ENCODE peak calls at places on chromosomes 12 and 14, in seven cellular contexts. K is mesendoderm, S is IMR-90, J is mesenchymal stem cell, M is H9, T is H1, D is neuronal stem cell. Y is an unnamed sample.

GRCh38 chr12:108629824-108630476 is 3.7 kb downstream of the SELPLG start:
- DNase-seq in M (no peak), T (no peak), D (no peak), S (peak), J (peak), K (peak), Y (peak)

GRCh38 chr12:77965790-77966189 is 135.1 kb downstream of the NAV3 start:
- DNase-seq in J (no peak), S (peak), D (no peak), M (no peak), T (no peak), K (no peak), Y (no peak)

GRCh38 chr12:49893753-49894752 is 9.6 kb downstream of the FAIM2 start:
- DNase-seq in S (peak), K (peak), T (no peak), M (no peak), J (peak), D (no peak), Y (no peak)

GRCh38 chr12:104419717-104420116 is 37.0 kb upstream of the CHST11 start:
- DNase-seq in J (no peak), S (no peak), K (no peak), M (no peak), D (no peak), T (no peak), Y (no peak)

GRCh38 chr12:127145929-127146789 is 1120.8 kb upstream of the TMEM132C start:
- DNase-seq in T (no peak), M (peak), K (no peak), J (no peak), S (peak), D (no peak), Y (peak)

GRCh38 chr12:120381752-120382419 is 12.9 kb upstream of the MSI1 start:
- DNase-seq in K (no peak), M (no peak), S (peak), D (no peak), T (no peak), J (peak), Y (peak)

GRCh38 chr14:98494582-98494981 is 777.4 kb downstream of the BCL11B start:
- DNase-seq in D (no peak), S (no peak), K (peak), M (no peak), J (no peak), T (no peak), Y (peak)

GRCh38 chr12:6631549-6631961 is 4.2 kb downstream of the LPAR5 start:
- DNase-seq in T (no peak), D (no peak), K (no peak), J (no peak), M (no peak), S (no peak), Y (no peak)

GRCh38 chr14:68634874-68635601 is 157.8 kb downstream of the ZFP36L1 start:
- DNase-seq in D (no peak), S (no peak), M (no peak), T (peak), J (no peak), K (no peak), Y (no peak)

GRCh38 chr12:47068539-47068938 is 10.9 kb upstream of the PCED1B start:
- DNase-seq in D (no peak), T (peak), M (peak), K (peak), J (peak), S (no peak), Y (no peak)

GRCh38 chr12:288687-289086 is 26.1 kb upstream of the SLC6A13 start:
- DNase-seq in J (peak), K (no peak), S (peak), D (no peak), M (no peak), T (no peak), Y (no peak)

GRCh38 chr12:114275937-114276785 is 129.8 kb downstream of the TBX5 start:
- DNase-seq in S (peak), M (no peak), D (no peak), K (no peak), T (no peak), J (no peak), Y (peak)

GRCh38 chr12:52873832-52874572 is 25.2 kb upstream of the KRT78 start:
- DNase-seq in J (peak), D (no peak), S (peak), K (no peak), M (peak), T (peak), Y (peak)

GRCh38 chr14:38291681-38292459 is 36.0 kb upstream of the CLEC14A start:
- DNase-seq in J (peak), D (no peak), M (no peak), K (no peak), S (peak), T (no peak), Y (no peak)

GRCh38 chr12:19829100-19829853 is 390.0 kb downstream of the AEBP2 start:
- DNase-seq in S (peak), J (peak), M (no peak), K (no peak), D (no peak), T (no peak), Y (no peak)

GRCh38 chr12:53967451-53968059 is 5.4 kb upstream of the HOXC11 start:
- DNase-seq in J (no peak), S (no peak), M (no peak), T (no peak), K (no peak), D (no peak), Y (no peak)

GRCh38 chr14:97306133-97306784 is 509.1 kb downstream of the VRK1 start:
- DNase-seq in T (no peak), D (no peak), M (no peak), J (no peak), S (no peak), K (no peak), Y (no peak)

GRCh38 chr14:76876076-76876475 is 49.9 kb downstream of the LRRC74A start:
- DNase-seq in M (peak), K (peak), S (peak), T (peak), D (peak), J (peak), Y (peak)

GRCh38 chr12:102169922-102170698 is 27.5 kb downstream of the PMCH start:
- DNase-seq in T (no peak), M (no peak), J (peak), K (peak), D (no peak), S (peak), Y (peak)

GRCh38 chr12:57101892-57102695 is 9.1 kb downstream of the STAT6 start:
- DNase-seq in K (peak), T (no peak), J (peak), M (no peak), S (peak), D (no peak), Y (no peak)

GRCh38 chr14:69500736-69501135 is 16.2 kb downstream of the PLEKHD1 start:
- DNase-seq in S (no peak), M (no peak), D (no peak), T (no peak), J (no peak), K (no peak), Y (no peak)

GRCh38 chr12:82817368-82817767 is 130.7 kb downstream of the TMTC2 start:
- DNase-seq in T (no peak), S (no peak), D (no peak), M (no peak), K (no peak), J (no peak), Y (no peak)

GRCh38 chr12:93387780-93388179 is 10.1 kb downstream of the NUDT4 start:
- DNase-seq in T (no peak), D (no peak), J (peak), S (peak), M (no peak), K (no peak), Y (no peak)

GRCh38 chr12:3777206-3777809 is 24.4 kb upstream of the CRACR2A start:
- DNase-seq in S (peak), M (no peak), D (peak), K (peak), T (no peak), J (peak), Y (peak)

GRCh38 chr14:52706286-52706685 is 714 bp upstream of the PSMC6 start:
- DNase-seq in T (no peak), J (peak), K (no peak), D (no peak), M (no peak), S (peak), Y (no peak)

GRCh38 chr14:24275524-24276139 is 4.2 kb upstream of the RABGGTA start:
- DNase-seq in D (no peak), T (peak), K (peak), J (no peak), M (peak), S (no peak), Y (no peak)

GRCh38 chr12:52346596-52346995 is 20.7 kb downstream of the KRT85 start:
- DNase-seq in D (no peak), J (no peak), K (no peak), M (no peak), T (no peak), S (no peak), Y (no peak)

GRCh38 chr14:88841741-88842140 is 17.3 kb downstream of the TTC8 start:
- DNase-seq in S (peak), J (peak), T (no peak), M (no peak), K (no peak), D (no peak), Y (no peak)

GRCh38 chr12:130117256-130117655 is 45.0 kb upstream of the FZD10 start:
- DNase-seq in T (no peak), S (no peak), M (no peak), D (no peak), J (no peak), K (no peak), Y (no peak)
- H2BK5ac ChIP-seq in T (no peak), S (no peak), M (no peak), D (no peak), J (no peak), K (no peak), Y (no peak)

GRCh38 chr14:33127531-33127930 is 188.9 kb downstream of the NPAS3 start:
- DNase-seq in S (no peak), D (no peak), M (no peak), J (peak), T (no peak), K (peak), Y (no peak)

GRCh38 chr14:33131801-33132200 is 193.1 kb downstream of the NPAS3 start:
- DNase-seq in K (no peak), J (no peak), D (no peak), S (no peak), T (no peak), M (no peak), Y (no peak)

GRCh38 chr14:33120966-33121365 is 182.3 kb downstream of the NPAS3 start:
- DNase-seq in K (no peak), S (no peak), D (no peak), M (no peak), T (no peak), J (peak), Y (no peak)

GRCh38 chr14:33123281-33123680 is 184.6 kb downstream of the NPAS3 start:
- DNase-seq in K (no peak), J (no peak), T (no peak), S (no peak), M (no peak), D (no peak), Y (no peak)

DNA sequence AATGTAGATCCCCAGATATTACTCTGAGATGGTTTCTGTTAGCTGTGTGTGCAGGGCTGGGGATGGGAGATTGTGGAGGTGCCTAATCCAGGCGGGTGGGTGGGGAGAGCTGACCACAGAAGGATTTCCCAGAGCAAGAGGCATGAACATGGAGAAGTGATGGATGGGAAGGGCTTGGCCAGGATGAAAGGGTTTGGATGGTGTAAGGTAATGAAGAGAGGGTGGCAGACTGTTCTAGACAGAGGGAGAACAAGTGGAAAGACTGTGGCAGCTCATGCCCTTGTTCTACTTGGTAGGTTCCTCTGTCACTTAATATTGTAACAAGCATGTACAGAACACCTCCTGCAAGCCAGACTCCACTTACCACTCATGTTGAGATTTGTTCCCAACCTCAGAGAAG is 187.8 kb downstream of the NPAS3 start:
- DNase-seq in S (no peak), D (no peak), K (no peak), J (no peak), M (no peak), T (no peak), Y (no peak)
- H3K4ac ChIP-seq in S (no peak), D (no peak), K (no peak), J (no peak), M (no peak), T (no peak), Y (no peak)

GRCh38 chr14:51368721-51369163 is 128.7 kb downstream of the TMX1 start:
- DNase-seq in J (peak), T (no peak), K (no peak), S (peak), M (no peak), D (no peak), Y (peak)

GRCh38 chr14:51369814-51370213 is 129.8 kb downstream of the TMX1 start:
- DNase-seq in S (no peak), M (no peak), J (no peak), T (peak), K (no peak), D (no peak), Y (peak)

GRCh38 chr14:51365241-51365940 is 125.3 kb downstream of the TMX1 start:
- DNase-seq in K (no peak), T (no peak), J (no peak), S (no peak), M (no peak), D (no peak), Y (no peak)

GRCh38 chr14:51370758-51371386 is 130.8 kb downstream of the TMX1 start:
- DNase-seq in T (no peak), S (no peak), D (no peak), J (no peak), M (no peak), K (peak), Y (no peak)

DNA sequence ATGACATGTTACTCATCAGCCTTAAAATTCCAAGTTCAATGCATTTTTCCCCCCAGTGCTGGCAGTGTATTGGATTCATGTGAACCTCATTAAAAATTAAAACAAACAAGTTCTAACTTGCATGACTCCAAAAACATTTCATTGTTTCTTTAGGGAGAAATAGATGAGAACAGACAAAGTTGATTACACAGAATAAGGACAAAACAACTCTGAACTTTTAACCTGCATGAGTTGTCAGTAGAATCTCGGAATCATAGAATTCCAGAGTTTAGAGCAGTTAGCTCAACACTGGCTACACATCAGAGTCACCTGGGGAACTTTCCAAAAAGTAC is 127.5 kb downstream of the TMX1 start:
- DNase-seq in J (no peak), K (no peak), M (no peak), S (peak), T (no peak), D (no peak), Y (peak)
- H2BK5ac ChIP-seq in J (no peak), K (no peak), M (no peak), S (no peak), T (no peak), D (no peak), Y (no peak)

GRCh38 chr14:32078794-32079663 is 1.9 kb downstream of the ARHGAP5 start:
- DNase-seq in D (no peak), S (peak), M (no peak), T (no peak), J (peak), K (peak), Y (peak)

GRCh38 chr14:32075636-32076277 is 1.3 kb upstream of the ARHGAP5 start:
- DNase-seq in J (peak), D (peak), M (no peak), T (no peak), S (peak), K (peak), Y (no peak)

GRCh38 chr14:32078030-32078793 is 1.1 kb downstream of the ARHGAP5 start:
- DNase-seq in M (no peak), D (no peak), J (peak), T (no peak), K (no peak), S (peak), Y (no peak)

GRCh38 chr14:32076278-32077080 is 625 bp upstream of the ARHGAP5 start:
- DNase-seq in T (peak), K (peak), S (peak), D (peak), M (peak), J (peak), Y (peak)

GRCh38 chr14:32077081-32078029 is at the start of gene ARHGAP5:
- DNase-seq in M (peak), K (peak), S (peak), T (peak), D (peak), J (peak), Y (peak)
- H3K4ac ChIP-seq in M (no peak), K (peak), S (peak), T (peak), D (peak), J (peak), Y (peak)

DNA sequence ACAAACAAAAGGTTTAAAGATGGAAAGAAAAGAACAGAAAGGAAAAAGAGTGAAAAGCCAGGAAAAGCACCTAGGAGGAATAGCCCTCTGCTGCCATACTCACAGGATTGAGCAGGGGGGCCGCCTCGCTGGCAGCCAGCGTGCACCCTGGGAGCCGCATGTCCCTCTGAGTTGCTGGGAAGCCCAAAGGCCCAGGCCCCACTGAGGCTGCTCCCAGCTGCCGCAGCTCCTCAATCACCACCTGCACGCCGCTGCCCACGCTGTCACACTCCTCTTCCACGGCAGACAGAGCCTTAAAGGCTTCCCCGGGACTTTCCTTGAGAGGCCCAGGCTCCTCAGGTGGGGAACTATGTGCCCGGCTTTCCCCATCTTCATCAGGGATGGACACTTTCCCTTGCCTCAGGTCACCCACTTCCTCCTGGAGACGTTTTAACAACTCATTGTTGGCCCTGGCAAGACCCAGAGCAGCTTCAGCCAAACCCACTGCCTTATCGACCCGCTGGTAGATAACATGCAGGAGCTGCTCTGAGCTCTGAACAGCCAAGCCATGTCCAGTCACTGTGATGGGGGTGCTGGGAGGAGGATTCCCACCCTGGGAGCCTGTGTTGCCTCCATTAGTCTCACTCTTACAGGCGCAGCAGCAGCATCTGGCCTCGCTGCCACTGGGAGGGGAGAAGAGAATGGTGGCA is 11.5 kb downstream of the C14orf93 start:
- DNase-seq in M (no peak), D (no peak), K (no peak), T (no peak), S (no peak), J (no peak), Y (no peak)
- H2BK5ac ChIP-seq in M (no peak), D (no peak), K (no peak), T (no peak), S (no peak), J (no peak), Y (no peak)

GRCh38 chr12:107544947-107545346 is 140.7 kb upstream of the PWP1 start:
- DNase-seq in K (no peak), S (no peak), M (no peak), T (no peak), D (no peak), J (no peak), Y (no peak)
- H3K4ac ChIP-seq in K (no peak), S (no peak), M (no peak), T (no peak), D (no peak), J (no peak), Y (no peak)

GRCh38 chr14:101476931-101477553 is 84.3 kb upstream of the DIO3 start:
- DNase-seq in S (no peak), K (peak), J (no peak), M (peak), D (no peak), T (peak), Y (no peak)

GRCh38 chr14:101477648-101478047 is 83.6 kb upstream of the DIO3 start:
- DNase-seq in J (no peak), T (no peak), S (peak), D (no peak), M (no peak), K (no peak), Y (no peak)

GRCh38 chr14:101475468-101476257 is 85.6 kb upstream of the DIO3 start:
- DNase-seq in J (no peak), T (no peak), S (peak), D (no peak), K (no peak), M (peak), Y (peak)

GRCh38 chr14:101474563-101475467 is 86.5 kb upstream of the DIO3 start:
- DNase-seq in D (no peak), S (no peak), M (peak), J (no peak), T (no peak), K (no peak), Y (no peak)

GRCh38 chr14:101476258-101476930 is 84.9 kb upstream of the DIO3 start:
- DNase-seq in J (no peak), T (no peak), M (peak), K (no peak), S (no peak), D (no peak), Y (no peak)
- H2BK5ac ChIP-seq in J (no peak), T (peak), M (no peak), K (no peak), S (no peak), D (no peak), Y (no peak)

GRCh38 chr12:79187032-79187431 is 322.5 kb downstream of the SYT1 start:
- DNase-seq in T (no peak), J (no peak), D (no peak), K (no peak), S (no peak), M (no peak), Y (no peak)

GRCh38 chr12:79186506-79186905 is 321.9 kb downstream of the SYT1 start:
- DNase-seq in J (no peak), D (no peak), T (no peak), S (no peak), K (no peak), M (no peak), Y (no peak)

GRCh38 chr12:79183946-79184345 is 319.4 kb downstream of the SYT1 start:
- DNase-seq in T (no peak), M (no peak), D (no peak), S (peak), K (no peak), J (no peak), Y (no peak)

GRCh38 chr12:79183003-79183402 is 318.4 kb downstream of the SYT1 start:
- DNase-seq in D (no peak), K (no peak), S (peak), J (no peak), M (no peak), T (no peak), Y (no peak)
- H3K4ac ChIP-seq in D (no peak), K (no peak), S (no peak), J (no peak), M (no peak), T (no peak), Y (no peak)

Y was measured in trophoblast cell.